ENCODE peak calls at places on chromosomes 12 and 14, in ten cellular contexts. One of them, this sample, is unnamed.

GRCh38 chr12:32811686-32812392 is 56.1 kb upstream of the YARS2 start:
- DNase-seq in OCI-M1: no peak
- DNase-seq in A549: no peak
- DNase-seq in anterior cingulate cortex: no peak
- DNase-seq in mesendoderm: no peak
- DNase-seq in epithelial cell of proximal tubule: no peak
- DNase-seq in H4: no peak
- DNase-seq in T-helper 2 cell: no peak
- DNase-seq in H1: no peak
- DNase-seq in left cardiac atrium: no peak
- DNase-seq in this sample: no peak

GRCh38 chr12:64680235-64680634 is 69.9 kb downstream of the RASSF3 start:
- DNase-seq in A549: peak; percentile 63
- DNase-seq in anterior cingulate cortex: no peak
- DNase-seq in left cardiac atrium: no peak
- DNase-seq in mesendoderm: no peak
- DNase-seq in OCI-M1: no peak
- DNase-seq in H4: no peak
- DNase-seq in T-helper 2 cell: no peak
- DNase-seq in H1: no peak
- DNase-seq in epithelial cell of proximal tubule: no peak
- DNase-seq in this sample: no peak

GRCh38 chr14:103002578-103003350 is 54.6 kb downstream of the CDC42BPB start:
- DNase-seq in OCI-M1: no peak
- DNase-seq in anterior cingulate cortex: no peak
- DNase-seq in T-helper 2 cell: no peak
- DNase-seq in left cardiac atrium: no peak
- DNase-seq in H1: no peak
- DNase-seq in H4: no peak
- DNase-seq in mesendoderm: no peak
- DNase-seq in epithelial cell of proximal tubule: no peak
- DNase-seq in A549: no peak
- DNase-seq in this sample: no peak

GRCh38 chr14:55272922-55273321 is 1.7 kb downstream of the FBXO34 start:
- DNase-seq in A549: no peak
- DNase-seq in H1: no peak
- DNase-seq in T-helper 2 cell: no peak
- DNase-seq in anterior cingulate cortex: no peak
- DNase-seq in H4: no peak
- DNase-seq in left cardiac atrium: no peak
- DNase-seq in OCI-M1: peak; percentile 30
- DNase-seq in mesendoderm: no peak
- DNase-seq in epithelial cell of proximal tubule: no peak
- DNase-seq in this sample: no peak

GRCh38 chr12:59096246-59096645 is 175.9 kb upstream of the LRIG3 start:
- DNase-seq in A549: no peak
- DNase-seq in H1: no peak
- DNase-seq in H4: no peak
- DNase-seq in T-helper 2 cell: no peak
- DNase-seq in OCI-M1: no peak
- DNase-seq in anterior cingulate cortex: no peak
- DNase-seq in epithelial cell of proximal tubule: no peak
- DNase-seq in mesendoderm: no peak
- DNase-seq in left cardiac atrium: no peak
- DNase-seq in this sample: no peak

GRCh38 chr14:85122690-85123089 is 407.3 kb upstream of the FLRT2 start:
- DNase-seq in OCI-M1: peak; percentile 15
- DNase-seq in epithelial cell of proximal tubule: no peak
- DNase-seq in mesendoderm: no peak
- DNase-seq in A549: no peak
- DNase-seq in H4: peak; percentile 64
- DNase-seq in left cardiac atrium: no peak
- DNase-seq in H1: no peak
- DNase-seq in T-helper 2 cell: no peak
- DNase-seq in anterior cingulate cortex: no peak
- DNase-seq in this sample: peak; percentile 50

GRCh38 chr12:112308184-112308583 is 74.0 kb downstream of the HECTD4 start:
- DNase-seq in left cardiac atrium: no peak
- DNase-seq in OCI-M1: no peak
- DNase-seq in epithelial cell of proximal tubule: no peak
- DNase-seq in anterior cingulate cortex: no peak
- DNase-seq in A549: no peak
- DNase-seq in H1: no peak
- DNase-seq in H4: no peak
- DNase-seq in T-helper 2 cell: no peak
- DNase-seq in mesendoderm: no peak
- DNase-seq in this sample: no peak

GRCh38 chr14:33799705-33800269 is 151.1 kb downstream of the EGLN3 start:
- DNase-seq in H4: no peak
- DNase-seq in A549: no peak
- DNase-seq in left cardiac atrium: peak; percentile 47
- DNase-seq in T-helper 2 cell: no peak
- DNase-seq in mesendoderm: no peak
- DNase-seq in anterior cingulate cortex: no peak
- DNase-seq in epithelial cell of proximal tubule: no peak
- DNase-seq in OCI-M1: no peak
- DNase-seq in H1: no peak
- DNase-seq in this sample: no peak

GRCh38 chr14:39232554-39233415 is 930 bp upstream of the MIA2 start:
- DNase-seq in H1: no peak
- DNase-seq in epithelial cell of proximal tubule: no peak
- DNase-seq in mesendoderm: no peak
- DNase-seq in OCI-M1: peak; percentile 38
- DNase-seq in T-helper 2 cell: peak; percentile 38
- DNase-seq in H4: peak; percentile 64
- DNase-seq in left cardiac atrium: no peak
- DNase-seq in A549: no peak
- DNase-seq in anterior cingulate cortex: no peak
- DNase-seq in this sample: no peak

GRCh38 chr14:103155013-103155412 is 31.8 kb downstream of the TNFAIP2 start:
- DNase-seq in OCI-M1: peak; percentile 14
- DNase-seq in left cardiac atrium: peak; percentile 85
- DNase-seq in anterior cingulate cortex: no peak
- DNase-seq in mesendoderm: no peak
- DNase-seq in A549: peak; percentile 88
- DNase-seq in epithelial cell of proximal tubule: no peak
- DNase-seq in T-helper 2 cell: no peak
- DNase-seq in H4: peak; percentile 49
- DNase-seq in H1: no peak
- DNase-seq in this sample: no peak

GRCh38 chr12:51951843-51952722 is 584 bp downstream of the ACVR1B start:
- DNase-seq in H4: no peak
- DNase-seq in T-helper 2 cell: no peak
- DNase-seq in OCI-M1: peak; percentile 43
- DNase-seq in H1: no peak
- DNase-seq in mesendoderm: peak; percentile 56
- DNase-seq in left cardiac atrium: peak; percentile 56
- DNase-seq in anterior cingulate cortex: no peak
- DNase-seq in A549: no peak
- DNase-seq in epithelial cell of proximal tubule: no peak
- DNase-seq in this sample: no peak

GRCh38 chr12:104610513-104611235 is 153.9 kb downstream of the CHST11 start:
- DNase-seq in left cardiac atrium: no peak
- DNase-seq in H4: no peak
- DNase-seq in OCI-M1: no peak
- DNase-seq in H1: no peak
- DNase-seq in mesendoderm: no peak
- DNase-seq in epithelial cell of proximal tubule: no peak
- DNase-seq in A549: no peak
- DNase-seq in T-helper 2 cell: no peak
- DNase-seq in anterior cingulate cortex: no peak
- DNase-seq in this sample: no peak

GRCh38 chr12:53499261-53500118 is at the start of gene MAP3K12:
- DNase-seq in mesendoderm: peak; percentile 77
- DNase-seq in left cardiac atrium: peak; percentile 77
- DNase-seq in epithelial cell of proximal tubule: no peak
- DNase-seq in A549: peak; percentile 67
- DNase-seq in T-helper 2 cell: peak; percentile 73
- DNase-seq in anterior cingulate cortex: peak; percentile 78
- DNase-seq in OCI-M1: peak; percentile 60
- DNase-seq in H1: no peak
- DNase-seq in H4: peak; percentile 68
- DNase-seq in this sample: peak; percentile 66

GRCh38 chr12:103794814-103795213 is 46.2 kb downstream of the NT5DC3 start:
- DNase-seq in T-helper 2 cell: peak; percentile 18
- DNase-seq in H4: no peak
- DNase-seq in mesendoderm: no peak
- DNase-seq in A549: no peak
- DNase-seq in H1: no peak
- DNase-seq in epithelial cell of proximal tubule: no peak
- DNase-seq in anterior cingulate cortex: no peak
- DNase-seq in left cardiac atrium: no peak
- DNase-seq in OCI-M1: no peak
- DNase-seq in this sample: no peak

GRCh38 chr12:131784909-131785762 is 43.1 kb upstream of the MMP17 start:
- DNase-seq in epithelial cell of proximal tubule: no peak
- DNase-seq in H4: no peak
- DNase-seq in left cardiac atrium: no peak
- DNase-seq in mesendoderm: no peak
- DNase-seq in T-helper 2 cell: no peak
- DNase-seq in anterior cingulate cortex: no peak
- DNase-seq in H1: no peak
- DNase-seq in OCI-M1: no peak
- DNase-seq in A549: no peak
- DNase-seq in this sample: no peak

GRCh38 chr12:108646597-108647190 is 13.0 kb upstream of the SELPLG start:
- DNase-seq in mesendoderm: no peak
- DNase-seq in H1: no peak
- DNase-seq in OCI-M1: no peak
- DNase-seq in epithelial cell of proximal tubule: no peak
- DNase-seq in anterior cingulate cortex: no peak
- DNase-seq in T-helper 2 cell: no peak
- DNase-seq in left cardiac atrium: no peak
- DNase-seq in A549: no peak
- DNase-seq in H4: peak; percentile 65
- DNase-seq in this sample: no peak

GRCh38 chr12:104823985-104824441 is 134.1 kb downstream of the SLC41A2 start:
- DNase-seq in A549: no peak
- DNase-seq in mesendoderm: no peak
- DNase-seq in OCI-M1: peak; percentile 30
- DNase-seq in H1: no peak
- DNase-seq in epithelial cell of proximal tubule: no peak
- DNase-seq in left cardiac atrium: peak; percentile 22
- DNase-seq in H4: no peak
- DNase-seq in anterior cingulate cortex: no peak
- DNase-seq in T-helper 2 cell: no peak
- DNase-seq in this sample: no peak

GRCh38 chr14:68245146-68246073 is 425.8 kb downstream of the RAD51B start:
- DNase-seq in mesendoderm: no peak
- DNase-seq in left cardiac atrium: no peak
- DNase-seq in H1: no peak
- DNase-seq in H4: peak; percentile 29
- DNase-seq in OCI-M1: peak; percentile 33
- DNase-seq in A549: no peak
- DNase-seq in epithelial cell of proximal tubule: no peak
- DNase-seq in anterior cingulate cortex: no peak
- DNase-seq in T-helper 2 cell: no peak
- DNase-seq in this sample: peak; percentile 60

GRCh38 chr14:30805284-30805683 is 69.1 kb upstream of the COCH start:
- DNase-seq in H1: no peak
- DNase-seq in epithelial cell of proximal tubule: no peak
- DNase-seq in T-helper 2 cell: no peak
- DNase-seq in A549: no peak
- DNase-seq in anterior cingulate cortex: no peak
- DNase-seq in OCI-M1: no peak
- DNase-seq in left cardiac atrium: no peak
- DNase-seq in H4: no peak
- DNase-seq in mesendoderm: no peak
- DNase-seq in this sample: no peak

GRCh38 chr14:95125156-95125555 is 32.2 kb downstream of the DICER1 start:
- DNase-seq in T-helper 2 cell: no peak
- DNase-seq in A549: no peak
- DNase-seq in OCI-M1: no peak
- DNase-seq in H1: no peak
- DNase-seq in anterior cingulate cortex: no peak
- DNase-seq in H4: no peak
- DNase-seq in epithelial cell of proximal tubule: no peak
- DNase-seq in left cardiac atrium: no peak
- DNase-seq in mesendoderm: peak; percentile 38
- DNase-seq in this sample: no peak

GRCh38 chr14:72443991-72444431 is 449.9 kb downstream of the DPF3 start:
- DNase-seq in mesendoderm: no peak
- DNase-seq in left cardiac atrium: no peak
- DNase-seq in A549: no peak
- DNase-seq in OCI-M1: peak; percentile 72
- DNase-seq in H4: no peak
- DNase-seq in T-helper 2 cell: peak; percentile 93
- DNase-seq in epithelial cell of proximal tubule: no peak
- DNase-seq in H1: no peak
- DNase-seq in anterior cingulate cortex: no peak
- DNase-seq in this sample: no peak

GRCh38 chr12:53060721-53061276 is 10.9 kb downstream of the TNS2 start:
- DNase-seq in T-helper 2 cell: no peak
- DNase-seq in A549: no peak
- DNase-seq in left cardiac atrium: no peak
- DNase-seq in H4: no peak
- DNase-seq in H1: no peak
- DNase-seq in mesendoderm: no peak
- DNase-seq in anterior cingulate cortex: no peak
- DNase-seq in OCI-M1: no peak
- DNase-seq in epithelial cell of proximal tubule: no peak
- DNase-seq in this sample: no peak

GRCh38 chr12:13097526-13097925 is 5.9 kb downstream of the GSG1 start:
- DNase-seq in epithelial cell of proximal tubule: no peak
- DNase-seq in H4: no peak
- DNase-seq in anterior cingulate cortex: no peak
- DNase-seq in H1: no peak
- DNase-seq in T-helper 2 cell: no peak
- DNase-seq in mesendoderm: no peak
- DNase-seq in OCI-M1: peak; percentile 56
- DNase-seq in left cardiac atrium: peak; percentile 43
- DNase-seq in A549: no peak
- DNase-seq in this sample: peak; percentile 11

GRCh38 chr14:49303952-49304516 is 282.1 kb downstream of the RPS29 start:
- DNase-seq in H1: no peak
- DNase-seq in left cardiac atrium: no peak
- DNase-seq in epithelial cell of proximal tubule: no peak
- DNase-seq in H4: no peak
- DNase-seq in anterior cingulate cortex: no peak
- DNase-seq in T-helper 2 cell: peak; percentile 11
- DNase-seq in OCI-M1: peak; percentile 35
- DNase-seq in mesendoderm: peak; percentile 86
- DNase-seq in A549: no peak
- DNase-seq in this sample: peak; percentile 70

GRCh38 chr14:58716706-58717105 is 78.9 kb downstream of the DACT1 start:
- DNase-seq in T-helper 2 cell: no peak
- DNase-seq in A549: no peak
- DNase-seq in OCI-M1: peak; percentile 10
- DNase-seq in H1: no peak
- DNase-seq in epithelial cell of proximal tubule: no peak
- DNase-seq in mesendoderm: no peak
- DNase-seq in H4: peak; percentile 28
- DNase-seq in anterior cingulate cortex: no peak
- DNase-seq in left cardiac atrium: no peak
- DNase-seq in this sample: peak; percentile 14

GRCh38 chr12:106644335-106645073 is 61.7 kb downstream of the RFX4 start:
- DNase-seq in OCI-M1: no peak
- DNase-seq in H4: no peak
- DNase-seq in left cardiac atrium: no peak
- DNase-seq in T-helper 2 cell: no peak
- DNase-seq in epithelial cell of proximal tubule: no peak
- DNase-seq in anterior cingulate cortex: peak; percentile 58
- DNase-seq in H1: no peak
- DNase-seq in mesendoderm: no peak
- DNase-seq in A549: no peak
- DNase-seq in this sample: no peak

GRCh38 chr12:112191201-112191600 is 65.8 kb downstream of the TRAFD1 start:
- DNase-seq in epithelial cell of proximal tubule: no peak
- DNase-seq in left cardiac atrium: no peak
- DNase-seq in anterior cingulate cortex: no peak
- DNase-seq in mesendoderm: peak; percentile 91
- DNase-seq in A549: no peak
- DNase-seq in H1: no peak
- DNase-seq in T-helper 2 cell: no peak
- DNase-seq in H4: no peak
- DNase-seq in OCI-M1: no peak
- DNase-seq in this sample: no peak

GRCh38 chr14:69010632-69011031 is 31.5 kb upstream of the ACTN1 start:
- DNase-seq in H1: no peak
- DNase-seq in T-helper 2 cell: no peak
- DNase-seq in A549: no peak
- DNase-seq in epithelial cell of proximal tubule: no peak
- DNase-seq in mesendoderm: no peak
- DNase-seq in left cardiac atrium: no peak
- DNase-seq in OCI-M1: no peak
- DNase-seq in anterior cingulate cortex: no peak
- DNase-seq in H4: no peak
- DNase-seq in this sample: no peak

This sample was measured in A673.